ENCODE peak calls at places on chromosomes 4 and X, in seven cellular contexts. Z, P, V, U, N, W and S are unnamed samples.
A peak's percentile ranks its signal among the peaks of the same experiment; 100 is the strongest.

GRCh38 chr4:931194-931959 is 739 bp downstream of the GAK start:
- DNase-seq in Z (peak; percentile 39), P (peak; percentile 38), V (no peak), U (no peak), N (peak; percentile 84), W (peak; percentile 41), S (peak; percentile 90)

GRCh38 chr4:37873383-37873782 is 17.5 kb upstream of the TBC1D1 start:
- DNase-seq in Z (no peak), P (peak; percentile 73), V (no peak), U (no peak), N (peak; percentile 75), W (peak; percentile 64), S (peak; percentile 64)

GRCh38 chr4:139042981-139043460 is 27.4 kb downstream of the NOCT start:
- DNase-seq in Z (no peak), P (no peak), V (no peak), U (peak; percentile 31), N (peak; percentile 32), W (no peak), S (no peak)

GRCh38 chrX:132169554-132169953 is 41.7 kb upstream of the FRMD7 start:
- DNase-seq in Z (no peak), P (no peak), V (no peak), U (no peak), N (no peak), W (no peak), S (no peak)

GRCh38 chr4:123352240-123352945 is 44.2 kb upstream of the SPRY1 start:
- DNase-seq in Z (no peak), P (peak; percentile 91), V (no peak), U (no peak), N (peak; percentile 56), W (peak; percentile 86), S (peak; percentile 40)

GRCh38 chr4:186228514-186228894 is 1.2 kb downstream of the KLKB1 start:
- DNase-seq in Z (no peak), P (no peak), V (no peak), U (no peak), N (no peak), W (no peak), S (no peak)

GRCh38 chrX:124240422-124240821 is 92.0 kb upstream of the TEX13D start:
- DNase-seq in Z (no peak), P (no peak), V (no peak), U (no peak), N (no peak), W (peak; percentile 59), S (peak; percentile 61)

GRCh38 chr4:2399631-2400190 is 18.7 kb downstream of the ZFYVE28 start:
- DNase-seq in Z (no peak), P (no peak), V (no peak), U (no peak), N (no peak), W (no peak), S (no peak)

GRCh38 chrX:17860811-17861495 is at the start of gene RAI2:
- DNase-seq in Z (peak; percentile 17), P (no peak), V (peak; percentile 26), U (peak; percentile 77), N (no peak), W (no peak), S (no peak)

GRCh38 chrX:74383611-74384010 is 37.7 kb upstream of the SLC16A2 start:
- DNase-seq in Z (no peak), P (peak; percentile 46), V (peak; percentile 3), U (peak; percentile 44), N (peak; percentile 59), W (peak; percentile 55), S (peak; percentile 61)

GRCh38 chr4:3819210-3819919 is 53.2 kb downstream of the ADRA2C start:
- DNase-seq in Z (no peak), P (no peak), V (no peak), U (no peak), N (no peak), W (no peak), S (no peak)

GRCh38 chr4:74934016-74934821 is 1.3 kb downstream of the PARM1 start:
- DNase-seq in Z (no peak), P (peak; percentile 25), V (no peak), U (peak; percentile 78), N (peak; percentile 14), W (peak; percentile 26), S (peak; percentile 57)

GRCh38 chr4:128305942-128306341 is 18.3 kb upstream of the PGRMC2 start:
- DNase-seq in Z (peak; percentile 69), P (no peak), V (no peak), U (no peak), N (no peak), W (no peak), S (no peak)

GRCh38 chr4:113678651-113679050 is 82.9 kb downstream of the CAMK2D start:
- DNase-seq in Z (no peak), P (no peak), V (no peak), U (no peak), N (peak; percentile 25), W (peak; percentile 33), S (peak; percentile 25)

GRCh38 chr4:99723555-99724450 is 66.2 kb upstream of the C4orf54 start:
- DNase-seq in Z (peak; percentile 74), P (peak; percentile 90), V (no peak), U (no peak), N (peak; percentile 88), W (peak; percentile 85), S (peak; percentile 64)

GRCh38 chr4:4761128-4761991 is 98.1 kb upstream of the MSX1 start:
- DNase-seq in Z (peak; percentile 47), P (no peak), V (peak; percentile 46), U (peak; percentile 89), N (no peak), W (no peak), S (peak; percentile 25)

GRCh38 chrX:13023526-13024469 is 20.6 kb downstream of the FAM9C start:
- DNase-seq in Z (no peak), P (no peak), V (no peak), U (no peak), N (no peak), W (no peak), S (no peak)

GRCh38 chr4:82500106-82500738 is 61.6 kb downstream of the TMEM150C start:
- DNase-seq in Z (no peak), P (no peak), V (no peak), U (no peak), N (peak; percentile 30), W (peak; percentile 51), S (peak; percentile 64)

GRCh38 chrX:106177106-106177981 is 9.2 kb downstream of the PWWP3B start:
- DNase-seq in Z (no peak), P (no peak), V (peak; percentile 50), U (peak; percentile 83), N (no peak), W (peak; percentile 41), S (no peak)

GRCh38 chr4:173057906-173058305 is 110.7 kb upstream of the GALNT7 start:
- DNase-seq in Z (no peak), P (no peak), V (no peak), U (no peak), N (peak; percentile 12), W (peak; percentile 55), S (peak; percentile 33)

GRCh38 chr4:76723916-76724315 is 174.0 kb downstream of the SOWAHB start:
- DNase-seq in Z (no peak), P (peak; percentile 85), V (peak; percentile 21), U (peak; percentile 42), N (peak; percentile 91), W (peak; percentile 98), S (peak; percentile 91)

GRCh38 chrX:113929004-113929403 is 654.9 kb upstream of the HTR2C start:
- DNase-seq in Z (peak; percentile 24), P (peak; percentile 39), V (peak; percentile 45), U (peak; percentile 91), N (peak; percentile 10), W (peak; percentile 20), S (peak; percentile 32)

GRCh38 chr4:173990126-173990878 is 293.2 kb downstream of the FBXO8 start:
- DNase-seq in Z (peak; percentile 15), P (peak; percentile 8), V (peak; percentile 27), U (peak; percentile 75), N (peak; percentile 46), W (peak; percentile 20), S (peak; percentile 68)

DNA sequence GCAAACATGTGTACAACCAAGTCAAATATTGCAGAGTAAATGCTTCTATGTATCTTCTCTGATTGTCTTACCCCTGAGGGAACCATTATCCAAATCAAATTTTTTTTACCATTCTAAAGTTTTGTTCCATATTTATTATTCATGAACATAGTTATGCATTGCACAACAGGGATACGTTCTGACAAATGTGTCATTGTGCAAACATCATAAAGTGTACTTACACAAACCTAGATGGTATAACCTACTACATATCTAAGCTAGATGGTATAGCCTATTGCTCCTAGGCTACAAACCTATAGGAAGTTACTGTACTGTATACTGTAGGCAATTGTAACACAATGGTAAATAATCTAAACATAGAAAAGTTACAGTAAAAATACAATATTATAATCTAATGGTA is 23.4 kb downstream of the BEX3 start:
- DNase-seq in Z (no peak), P (peak; percentile 42), V (no peak), U (no peak), N (no peak), W (no peak), S (peak; percentile 20)
- H2AFZ ChIP-seq in Z (no peak overlapping the region), P (no peak overlapping the region), V (no peak overlapping the region), U (no peak overlapping the region), N (no peak overlapping the region), W (no peak overlapping the region), S (no peak overlapping the region)

DNA sequence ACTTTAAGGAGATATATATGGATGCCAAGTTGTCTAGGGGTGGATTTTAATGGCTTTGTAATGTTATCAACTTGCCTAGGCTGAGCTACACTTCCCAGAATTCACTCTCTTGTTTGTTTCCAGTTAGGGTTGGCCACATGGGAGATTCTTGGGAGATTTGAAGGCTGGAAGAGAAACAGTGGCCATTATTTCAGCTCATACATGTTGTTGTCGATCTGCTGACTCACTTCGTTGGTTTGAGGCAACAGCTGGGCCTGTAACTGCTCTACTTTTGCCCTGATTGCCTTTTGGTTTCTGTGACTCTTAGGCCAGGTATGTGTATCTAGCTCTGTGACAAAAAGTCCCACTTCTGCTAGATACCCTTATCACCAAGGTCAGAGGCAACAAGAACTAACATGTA is 11.6 kb upstream of the SRPX start:
- DNase-seq in Z (no peak), P (peak; percentile 73), V (no peak), U (no peak), N (peak; percentile 68), W (peak; percentile 80), S (peak; percentile 69)
- H2AFZ ChIP-seq in Z (no peak overlapping the region), P (peak overlapping the region; percentile 32), V (no peak overlapping the region), U (no peak overlapping the region), N (peak overlapping the region; percentile 8), W (no peak overlapping the region), S (peak overlapping the region; percentile 41)

DNA sequence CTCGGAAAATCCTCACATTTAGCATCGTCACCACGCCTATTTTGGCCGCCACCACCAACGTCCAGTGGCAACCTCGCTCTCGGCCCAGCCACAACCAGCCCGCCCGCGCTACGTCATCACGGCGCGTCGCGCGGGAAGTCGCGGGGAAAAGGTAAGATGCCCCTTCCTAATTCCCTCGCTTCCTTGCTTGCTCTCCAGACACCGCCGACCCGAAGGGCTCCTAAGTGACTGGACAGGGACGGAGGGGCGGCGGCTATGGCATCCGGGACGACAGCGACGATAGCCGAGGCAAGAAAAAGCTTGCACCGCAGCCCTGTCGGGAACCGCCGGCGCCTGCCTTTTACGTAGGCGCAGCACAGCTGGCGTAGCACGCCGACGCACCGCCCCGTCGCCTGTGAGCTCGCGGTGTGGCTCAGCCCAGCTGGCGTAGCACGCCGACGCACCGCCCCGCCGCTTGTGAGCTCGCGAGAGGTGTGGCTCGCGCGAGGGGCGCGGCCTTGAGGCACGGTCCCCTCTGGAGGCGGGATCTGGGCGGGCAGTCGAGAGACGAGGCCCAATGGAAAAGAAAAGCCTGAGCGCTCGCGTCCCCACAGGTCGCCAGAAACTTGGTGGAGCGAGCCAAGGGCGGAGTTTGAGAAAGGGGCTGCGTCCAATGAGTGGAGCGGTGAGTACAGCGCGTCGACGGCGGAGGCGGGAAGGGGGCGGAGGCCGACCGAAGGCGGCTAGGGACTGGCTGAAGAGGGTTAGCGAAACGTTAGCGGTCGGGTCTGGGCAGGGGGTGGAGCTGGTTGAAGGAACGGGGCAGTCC is at the start of gene HDAC6:
- DNase-seq in Z (peak; percentile 91), P (peak; percentile 98), V (peak; percentile 96), U (peak; percentile 99), N (peak; percentile 98), W (peak; percentile 98), S (peak; percentile 97)
- H2AFZ ChIP-seq in Z (peak within 1 kb of the TSS; percentile 100), P (peak within 1 kb of the TSS; percentile 86), V (peak within 1 kb of the TSS; percentile 93), U (peak within 1 kb of the TSS; percentile 97), N (peak within 1 kb of the TSS; percentile 100), W (peak within 1 kb of the TSS; percentile 83), S (peak within 1 kb of the TSS; percentile 97)

GRCh38 chr4:164718817-164719216 is 35.1 kb upstream of the SMIM31 start:
- DNase-seq in Z (no peak), P (no peak), V (no peak), U (no peak), N (no peak), W (no peak), S (no peak)
- H2AFZ ChIP-seq in Z (no peak overlapping the region), P (no peak overlapping the region), V (no peak overlapping the region), U (no peak overlapping the region), N (no peak overlapping the region), W (no peak overlapping the region), S (no peak overlapping the region)